ENCODE peak calls at places on chromosomes 16 and 17, in four cellular contexts. One of them, this sample, is unnamed.

GRCh38 chr17:55609737-55610201 is 98.5 kb upstream of the SMIM36 start:
- DNase-seq in transverse colon: peak
- DNase-seq in A549: no peak
- DNase-seq in K562: no peak
- DNase-seq in this sample: peak

GRCh38 chr16:30948087-30948955 is 547 bp upstream of the ORAI3 start:
- DNase-seq in A549: peak
- DNase-seq in transverse colon: peak
- DNase-seq in K562: peak
- DNase-seq in this sample: peak

GRCh38 chr17:17913695-17914332 is 58.4 kb downstream of the TOM1L2 start:
- DNase-seq in K562: peak
- DNase-seq in transverse colon: peak
- DNase-seq in A549: peak
- DNase-seq in this sample: peak

GRCh38 chr16:70523621-70524405 is at the start of gene SF3B3:
- DNase-seq in A549: peak
- DNase-seq in K562: peak
- DNase-seq in transverse colon: peak
- DNase-seq in this sample: peak

GRCh38 chr16:30619643-30620042 is 9.5 kb upstream of the ZNF689 start:
- DNase-seq in A549: no peak
- DNase-seq in transverse colon: no peak
- DNase-seq in K562: no peak
- DNase-seq in this sample: no peak

GRCh38 chr16:70694088-70694487 is 8.2 kb upstream of the MTSS2 start:
- DNase-seq in K562: no peak
- DNase-seq in transverse colon: peak
- DNase-seq in A549: peak
- DNase-seq in this sample: no peak

GRCh38 chr16:85402910-85403692 is 210.0 kb upstream of the GSE1 start:
- DNase-seq in transverse colon: no peak
- DNase-seq in K562: peak
- DNase-seq in A549: no peak
- DNase-seq in this sample: peak

GRCh38 chr17:50806141-50806643 is 29.2 kb upstream of the WFIKKN2 start:
- DNase-seq in K562: no peak
- DNase-seq in transverse colon: no peak
- DNase-seq in A549: peak
- DNase-seq in this sample: peak

GRCh38 chr17:83196088-83196765 is 116.8 kb downstream of the METRNL start:
- DNase-seq in A549: no peak
- DNase-seq in transverse colon: no peak
- DNase-seq in K562: no peak
- DNase-seq in this sample: no peak

GRCh38 chr16:23333034-23333579 is 31.0 kb downstream of the SCNN1B start:
- DNase-seq in transverse colon: no peak
- DNase-seq in A549: peak
- DNase-seq in K562: no peak
- DNase-seq in this sample: no peak

GRCh38 chr17:80997471-80998387 is 6.1 kb downstream of the CHMP6 start:
- DNase-seq in transverse colon: no peak
- DNase-seq in A549: no peak
- DNase-seq in K562: no peak
- DNase-seq in this sample: no peak

GRCh38 chr16:14377326-14377725 is 252.7 kb downstream of the PARN start:
- DNase-seq in A549: no peak
- DNase-seq in transverse colon: no peak
- DNase-seq in K562: no peak
- DNase-seq in this sample: no peak

GRCh38 chr17:45087496-45087975 is 26.4 kb downstream of the NMT1 start:
- DNase-seq in transverse colon: peak
- DNase-seq in K562: no peak
- DNase-seq in A549: no peak
- DNase-seq in this sample: no peak

GRCh38 chr17:55722742-55723487 is at the start of gene TMEM100:
- DNase-seq in K562: peak
- DNase-seq in transverse colon: no peak
- DNase-seq in A549: no peak
- DNase-seq in this sample: peak

GRCh38 chr17:45437461-45438283 is 5.0 kb upstream of the ARHGAP27 start:
- DNase-seq in A549: no peak
- DNase-seq in K562: no peak
- DNase-seq in transverse colon: no peak
- DNase-seq in this sample: no peak

GRCh38 chr17:68302666-68303065 is 11.4 kb downstream of the ARSG start:
- DNase-seq in A549: no peak
- DNase-seq in K562: no peak
- DNase-seq in transverse colon: no peak
- DNase-seq in this sample: no peak

GRCh38 chr17:54980372-54980771 is 11.8 kb downstream of the STXBP4 start:
- DNase-seq in transverse colon: no peak
- DNase-seq in K562: no peak
- DNase-seq in A549: no peak
- DNase-seq in this sample: no peak

GRCh38 chr17:44309472-44309871 is 1.1 kb downstream of the RUNDC3A start:
- DNase-seq in K562: peak
- DNase-seq in A549: no peak
- DNase-seq in transverse colon: no peak
- DNase-seq in this sample: no peak

GRCh38 chr17:60231691-60232090 is 81.9 kb downstream of the CA4 start:
- DNase-seq in A549: no peak
- DNase-seq in K562: peak
- DNase-seq in transverse colon: no peak
- DNase-seq in this sample: no peak

GRCh38 chr16:13935408-13935807 is 15.5 kb downstream of the ERCC4 start:
- DNase-seq in transverse colon: no peak
- DNase-seq in K562: peak
- DNase-seq in A549: peak
- DNase-seq in this sample: no peak

GRCh38 chr16:69367980-69368379 is 16.4 kb upstream of the TMED6 start:
- DNase-seq in K562: peak
- DNase-seq in transverse colon: no peak
- DNase-seq in A549: no peak
- DNase-seq in this sample: no peak

GRCh38 chr16:12661656-12662172 is 142.0 kb downstream of the CPPED1 start:
- DNase-seq in K562: peak
- DNase-seq in transverse colon: no peak
- DNase-seq in A549: peak
- DNase-seq in this sample: no peak

GRCh38 chr17:28684963-28685362 is 23.0 kb downstream of the SUPT6H start:
- DNase-seq in transverse colon: peak
- DNase-seq in K562: peak
- DNase-seq in A549: peak
- DNase-seq in this sample: peak

GRCh38 chr17:45936610-45937009 is 42.3 kb downstream of the MAPT start:
- DNase-seq in A549: no peak
- DNase-seq in K562: no peak
- DNase-seq in transverse colon: no peak
- DNase-seq in this sample: no peak

GRCh38 chr16:50154369-50154947 is 1.4 kb downstream of the TENT4B start:
- DNase-seq in A549: peak
- DNase-seq in transverse colon: peak
- DNase-seq in K562: peak
- DNase-seq in this sample: no peak

GRCh38 chr17:10748475-10749110 is 18.8 kb upstream of the TMEM220 start:
- DNase-seq in K562: no peak
- DNase-seq in transverse colon: no peak
- DNase-seq in A549: no peak
- DNase-seq in this sample: no peak

GRCh38 chr16:87317766-87318121 is 552 bp upstream of the C16orf95 start:
- DNase-seq in A549: peak
- DNase-seq in K562: peak
- DNase-seq in transverse colon: peak
- DNase-seq in this sample: peak

GRCh38 chr16:5075637-5076036 is 4.0 kb downstream of the ALG1 start:
- DNase-seq in transverse colon: no peak
- DNase-seq in K562: no peak
- DNase-seq in A549: peak
- DNase-seq in this sample: no peak

GRCh38 chr16:54418903-54419302 is 132.3 kb upstream of the IRX3 start:
- DNase-seq in K562: no peak
- DNase-seq in A549: no peak
- DNase-seq in transverse colon: no peak
- DNase-seq in this sample: no peak

GRCh38 chr17:82105882-82106696 is 8.1 kb upstream of the FASN start:
- DNase-seq in A549: peak
- DNase-seq in K562: peak
- DNase-seq in transverse colon: peak
- DNase-seq in this sample: peak
- TF ChIP-seq EP300 in A549: no peak
- TF ChIP-seq EP300 in K562: no peak
- TF ChIP-seq EP300 in transverse colon: no peak
- TF ChIP-seq EP300 in this sample: no peak

DNA sequence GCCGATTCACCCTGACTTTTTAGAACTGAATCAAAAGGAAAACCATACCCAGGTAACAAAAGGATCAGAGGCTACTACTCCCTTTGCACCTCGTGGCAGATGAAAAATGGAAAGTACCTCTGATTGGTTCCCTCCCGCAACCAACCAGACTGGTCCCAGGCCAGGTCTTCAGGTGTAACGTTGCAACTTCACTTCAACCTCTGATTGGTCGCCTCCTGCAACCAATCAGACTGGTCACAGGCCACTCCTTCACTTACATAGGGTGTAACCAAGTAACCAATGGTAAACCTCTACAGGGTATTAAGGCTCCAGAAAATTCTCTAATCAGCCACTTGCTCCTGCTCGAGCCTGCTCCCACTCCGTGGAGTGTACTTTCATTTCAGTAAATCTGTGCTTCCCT is 89.4 kb downstream of the ADCY9 start:
- DNase-seq in A549: no peak
- DNase-seq in K562: no peak
- DNase-seq in transverse colon: no peak
- DNase-seq in this sample: no peak
- H3K4me3 ChIP-seq in A549: no peak
- H3K4me3 ChIP-seq in K562: no peak
- H3K4me3 ChIP-seq in transverse colon: no peak
- H3K4me3 ChIP-seq in this sample: no peak

GRCh38 chr17:63832455-63832854 is 5.0 kb upstream of the FTSJ3 start:
- DNase-seq in A549: no peak
- DNase-seq in transverse colon: no peak
- DNase-seq in K562: no peak
- DNase-seq in this sample: no peak
- H3K27ac ChIP-seq in A549: no peak
- H3K27ac ChIP-seq in transverse colon: no peak
- H3K27ac ChIP-seq in K562: no peak
- H3K27ac ChIP-seq in this sample: no peak

GRCh38 chr17:4967539-4968165 is at the start of gene SPAG7:
- DNase-seq in K562: peak
- DNase-seq in transverse colon: peak
- DNase-seq in A549: peak
- DNase-seq in this sample: peak
- TF ChIP-seq EP300 in K562: no peak
- TF ChIP-seq EP300 in transverse colon: no peak
- TF ChIP-seq EP300 in A549: no peak
- TF ChIP-seq EP300 in this sample: no peak

GRCh38 chr16:57627184-57627871 is 1.1 kb upstream of the ADGRG1 start:
- DNase-seq in K562: no peak
- DNase-seq in transverse colon: no peak
- DNase-seq in A549: peak
- DNase-seq in this sample: no peak

GRCh38 chr16:57628782-57629181 is 352 bp downstream of the ADGRG1 start:
- DNase-seq in transverse colon: no peak
- DNase-seq in K562: no peak
- DNase-seq in A549: no peak
- DNase-seq in this sample: no peak

GRCh38 chr16:57626420-57627170 is 1.8 kb upstream of the ADGRG1 start:
- DNase-seq in A549: no peak
- DNase-seq in transverse colon: no peak
- DNase-seq in K562: no peak
- DNase-seq in this sample: no peak

GRCh38 chr16:57629516-57630401 is 1.3 kb downstream of the ADGRG1 start:
- DNase-seq in A549: no peak
- DNase-seq in transverse colon: no peak
- DNase-seq in K562: no peak
- DNase-seq in this sample: no peak

GRCh38 chr16:57628008-57628781 is at the start of gene ADGRG1:
- DNase-seq in A549: peak
- DNase-seq in K562: peak
- DNase-seq in transverse colon: no peak
- DNase-seq in this sample: no peak
- H3K4me3 ChIP-seq in A549: peak
- H3K4me3 ChIP-seq in K562: no peak
- H3K4me3 ChIP-seq in transverse colon: no peak
- H3K4me3 ChIP-seq in this sample: peak

DNA sequence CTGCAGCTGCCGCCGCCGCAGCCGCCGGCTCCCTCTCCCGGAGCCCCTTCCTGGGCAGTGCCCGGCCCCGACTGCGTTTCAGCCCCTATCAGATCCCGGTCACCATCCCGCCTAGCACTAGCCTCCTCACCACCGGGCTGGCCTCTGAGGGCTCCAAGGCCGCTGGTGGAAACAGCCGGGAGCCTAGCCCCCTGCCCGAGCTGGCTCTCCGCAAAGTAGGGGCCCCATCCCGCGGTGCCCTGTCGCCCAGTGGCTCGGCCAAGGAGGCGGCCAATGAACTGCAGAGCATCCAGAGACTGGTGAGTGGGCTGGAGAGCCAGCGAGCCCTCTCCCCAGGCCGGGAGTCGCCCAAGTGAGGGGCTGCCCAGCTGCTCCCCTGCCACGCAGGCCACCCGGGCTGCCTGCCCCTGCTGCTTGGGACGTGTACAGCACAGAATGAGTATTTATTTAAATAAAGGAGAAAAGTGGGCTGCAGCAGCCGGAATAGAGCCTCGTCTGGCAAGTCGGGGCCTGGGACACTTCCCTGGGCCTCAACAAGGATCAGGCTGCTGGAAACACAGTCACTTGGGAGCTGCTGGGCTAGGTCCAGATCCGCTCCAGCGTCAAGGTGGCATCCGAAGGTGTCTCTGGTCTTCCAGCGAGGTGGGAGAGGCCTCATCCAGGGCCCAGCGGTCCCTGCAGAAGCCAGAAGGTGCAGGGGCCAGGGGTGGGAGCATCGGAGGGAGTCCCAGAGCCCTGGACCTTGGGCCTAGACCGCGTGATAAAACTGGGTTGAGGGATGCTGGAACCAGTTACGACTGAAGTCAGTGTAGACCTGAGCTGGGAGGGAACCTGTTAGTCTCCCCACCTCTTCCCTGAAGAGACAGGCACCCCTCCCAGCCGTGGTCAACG is 8.8 kb downstream of the TBX2 start:
- DNase-seq in transverse colon: no peak
- DNase-seq in K562: no peak
- DNase-seq in A549: no peak
- DNase-seq in this sample: no peak
- H3K27ac ChIP-seq in transverse colon: peak
- H3K27ac ChIP-seq in K562: no peak
- H3K27ac ChIP-seq in A549: peak
- H3K27ac ChIP-seq in this sample: no peak

GRCh38 chr17:49016775-49017463 is 19.7 kb downstream of the IGF2BP1 start:
- DNase-seq in A549: peak
- DNase-seq in K562: no peak
- DNase-seq in transverse colon: peak
- DNase-seq in this sample: no peak
- TF ChIP-seq EP300 in A549: no peak
- TF ChIP-seq EP300 in K562: no peak
- TF ChIP-seq EP300 in transverse colon: no peak
- TF ChIP-seq EP300 in this sample: no peak